ENCODE peak calls at places on chromosome 1, in five cellular contexts. U is IMR-90, H is neuronal stem cell, R is mesenchymal stem cell, A is trophoblast cell. V is an unnamed sample.

GRCh38 chr1:212108981-212109380 is 73.4 kb downstream of the DTL start:
- DNase-seq in U (no peak), H (no peak), R (no peak), A (no peak), V (no peak)

GRCh38 chr1:183310753-183311465 is 107.3 kb downstream of the NMNAT2 start:
- DNase-seq in U (no peak), H (no peak), R (peak), A (peak), V (no peak)

GRCh38 chr1:33338495-33339211 is 17.8 kb upstream of the A3GALT2 start:
- DNase-seq in U (peak), H (no peak), R (peak), A (peak), V (no peak)

GRCh38 chr1:179101566-179101965 is 19.7 kb downstream of the TOR3A start:
- DNase-seq in U (no peak), H (no peak), R (no peak), A (no peak), V (no peak)

GRCh38 chr1:5477716-5478115 is 514.5 kb downstream of the NPHP4 start:
- DNase-seq in U (no peak), H (no peak), R (no peak), A (no peak), V (no peak)

GRCh38 chr1:9700340-9700739 is 48.8 kb downstream of the PIK3CD start:
- DNase-seq in U (peak), H (no peak), R (peak), A (peak), V (no peak)

GRCh38 chr1:4796161-4796998 is 142.0 kb downstream of the AJAP1 start:
- DNase-seq in U (no peak), H (no peak), R (no peak), A (no peak), V (no peak)

GRCh38 chr1:11918779-11919519 is 7.3 kb downstream of the KIAA2013 start:
- DNase-seq in U (peak), H (no peak), R (peak), A (peak), V (no peak)

GRCh38 chr1:232183802-232184201 is 446.1 kb downstream of the SIPA1L2 start:
- DNase-seq in U (no peak), H (no peak), R (no peak), A (no peak), V (no peak)

GRCh38 chr1:26693557-26694184 is 2.1 kb upstream of the ARID1A start:
- DNase-seq in U (no peak), H (peak), R (peak), A (no peak), V (no peak)

GRCh38 chr1:218312509-218312908 is 27.4 kb downstream of the RRP15 start:
- DNase-seq in U (peak), H (no peak), R (no peak), A (no peak), V (no peak)

GRCh38 chr1:62613890-62614289 is 16.6 kb downstream of the ANGPTL3 start:
- DNase-seq in U (peak), H (no peak), R (no peak), A (peak), V (no peak)

GRCh38 chr1:8844421-8845063 is 27.1 kb upstream of the RERE start:
- DNase-seq in U (no peak), H (no peak), R (peak), A (no peak), V (no peak)

GRCh38 chr1:41856361-41857285 is 62.1 kb downstream of the HIVEP3 start:
- DNase-seq in U (no peak), H (no peak), R (no peak), A (peak), V (no peak)

GRCh38 chr1:160541622-160542302 is 18.7 kb upstream of the SLAMF6 start:
- DNase-seq in U (no peak), H (no peak), R (peak), A (no peak), V (no peak)
- H3K4ac ChIP-seq in U (no peak), H (no peak), R (no peak), A (no peak), V (no peak)

GRCh38 chr1:200333329-200333728 is 76.5 kb downstream of the ZNF281 start:
- DNase-seq in U (no peak), H (no peak), R (no peak), A (no peak), V (no peak)

GRCh38 chr1:200329208-200329882 is 80.5 kb downstream of the ZNF281 start:
- DNase-seq in U (no peak), H (no peak), R (no peak), A (no peak), V (no peak)

GRCh38 chr1:200334661-200335256 is 75.1 kb downstream of the ZNF281 start:
- DNase-seq in U (no peak), H (no peak), R (no peak), A (peak), V (no peak)

GRCh38 chr1:200330770-200331428 is 78.9 kb downstream of the ZNF281 start:
- DNase-seq in U (no peak), H (peak), R (no peak), A (peak), V (no peak)

DNA sequence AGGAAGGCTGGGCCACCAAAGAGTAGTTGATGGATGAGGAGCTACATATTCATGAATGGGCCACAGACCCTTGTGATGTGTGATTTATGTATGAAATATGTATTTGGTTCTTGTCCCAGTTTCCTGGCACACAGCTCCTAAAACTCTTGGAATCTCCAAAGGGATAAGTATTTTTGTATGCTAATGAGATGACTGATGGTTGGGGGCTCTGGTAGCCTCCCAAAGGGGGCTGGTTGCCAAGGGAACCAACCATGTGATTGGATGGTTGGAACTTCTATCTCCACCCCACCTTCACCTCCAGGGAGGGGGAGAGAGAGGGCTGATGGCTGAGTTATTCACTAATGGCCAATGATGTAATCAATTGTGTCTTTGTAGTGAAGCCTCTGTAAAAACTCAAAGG is 77.1 kb downstream of the ZNF281 start:
- DNase-seq in U (peak), H (no peak), R (no peak), A (no peak), V (no peak)
- H4K91ac ChIP-seq in U (peak), H (no peak), R (no peak), A (no peak), V (no peak)

GRCh38 chr1:67686272-67687197 is 1.5 kb downstream of the GADD45A start:
- DNase-seq in U (peak), H (peak), R (peak), A (peak), V (peak)
- H3K4ac ChIP-seq in U (peak), H (no peak), R (peak), A (peak), V (no peak)

GRCh38 chr1:59061876-59062275 is 235.0 kb upstream of the FGGY start:
- DNase-seq in U (peak), H (no peak), R (peak), A (peak), V (no peak)

GRCh38 chr1:59066231-59066630 is 230.7 kb upstream of the FGGY start:
- DNase-seq in U (no peak), H (no peak), R (no peak), A (no peak), V (no peak)

GRCh38 chr1:59063501-59063900 is 233.4 kb upstream of the FGGY start:
- DNase-seq in U (no peak), H (peak), R (no peak), A (no peak), V (no peak)

GRCh38 chr1:59062743-59063142 is 234.2 kb upstream of the FGGY start:
- DNase-seq in U (peak), H (no peak), R (peak), A (peak), V (no peak)

GRCh38 chr1:59064592-59064991 is 232.3 kb upstream of the FGGY start:
- DNase-seq in U (no peak), H (no peak), R (no peak), A (no peak), V (no peak)
- H4K91ac ChIP-seq in U (no peak), H (no peak), R (no peak), A (no peak), V (no peak)

DNA sequence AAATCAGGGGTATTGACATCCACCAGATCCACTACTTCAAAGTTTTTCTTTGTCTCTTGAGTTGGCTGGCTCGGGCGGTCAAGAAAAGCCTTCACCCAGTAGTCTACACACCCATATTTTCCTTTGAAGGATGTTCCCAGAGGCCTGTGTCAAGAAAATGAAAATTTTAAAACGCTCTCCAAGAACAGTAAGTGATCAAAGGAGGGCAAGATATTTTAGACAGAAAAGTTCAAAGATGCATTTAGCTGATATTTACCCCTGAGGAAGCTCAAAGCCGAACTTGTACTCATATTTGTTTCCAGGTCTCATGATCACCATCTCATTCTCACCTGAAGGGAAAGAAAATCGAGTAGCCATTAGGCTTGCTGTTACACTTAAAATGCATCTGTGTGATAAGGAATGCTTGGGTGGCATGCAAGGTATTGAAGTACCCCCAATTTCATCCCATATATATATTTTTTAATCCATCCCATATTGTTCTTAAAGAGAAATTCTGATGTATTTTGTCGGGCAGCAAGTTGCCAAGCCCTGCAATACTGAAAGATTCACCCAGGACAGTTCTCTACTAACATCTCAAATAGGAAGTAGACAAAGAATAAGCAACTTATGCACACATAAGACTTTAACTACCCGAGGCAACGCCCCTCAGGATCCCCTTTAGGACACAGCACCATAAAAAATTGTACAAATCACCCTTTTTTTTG is 1.1 kb downstream of the TXNIP start:
- DNase-seq in U (no peak), H (no peak), R (no peak), A (no peak), V (no peak)
- H3K4ac ChIP-seq in U (no peak), H (no peak), R (no peak), A (no peak), V (no peak)

GRCh38 chr1:169486281-169486904 is 649 bp upstream of the SLC19A2 start:
- DNase-seq in U (peak), H (no peak), R (peak), A (peak), V (no peak)
- H4K91ac ChIP-seq in U (peak), H (no peak), R (no peak), A (peak), V (no peak)

DNA sequence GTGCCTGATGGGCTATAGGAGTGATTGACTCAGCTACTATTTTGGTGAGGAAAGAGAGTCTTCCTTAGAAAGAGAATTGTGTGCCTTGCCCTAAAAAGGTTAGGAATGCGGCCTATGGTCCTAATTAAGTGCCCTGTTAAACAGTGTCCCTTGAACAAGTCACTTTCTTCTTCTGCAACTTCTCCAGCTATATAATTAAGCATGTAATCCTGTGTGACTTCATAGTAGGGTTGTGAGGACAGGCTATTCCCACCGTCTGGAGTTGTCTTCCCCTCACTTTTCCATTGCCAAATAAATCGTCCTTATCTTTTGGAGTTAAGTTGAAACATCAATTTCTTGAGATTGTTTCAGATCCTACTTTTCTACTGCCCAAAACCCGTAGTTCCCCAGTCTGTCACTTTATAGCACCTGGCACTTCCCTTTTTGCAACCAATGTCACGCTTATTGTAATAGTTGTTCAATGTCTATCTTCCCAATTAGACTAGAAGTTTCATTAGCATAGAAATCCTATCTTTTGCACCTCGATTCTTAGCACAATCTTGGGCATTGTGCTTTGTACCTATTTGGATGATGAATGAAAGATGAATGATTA is 27.6 kb upstream of the SLC16A1 start:
- DNase-seq in U (no peak), H (no peak), R (no peak), A (no peak), V (no peak)
- H3K4ac ChIP-seq in U (no peak), H (no peak), R (no peak), A (no peak), V (no peak)

DNA sequence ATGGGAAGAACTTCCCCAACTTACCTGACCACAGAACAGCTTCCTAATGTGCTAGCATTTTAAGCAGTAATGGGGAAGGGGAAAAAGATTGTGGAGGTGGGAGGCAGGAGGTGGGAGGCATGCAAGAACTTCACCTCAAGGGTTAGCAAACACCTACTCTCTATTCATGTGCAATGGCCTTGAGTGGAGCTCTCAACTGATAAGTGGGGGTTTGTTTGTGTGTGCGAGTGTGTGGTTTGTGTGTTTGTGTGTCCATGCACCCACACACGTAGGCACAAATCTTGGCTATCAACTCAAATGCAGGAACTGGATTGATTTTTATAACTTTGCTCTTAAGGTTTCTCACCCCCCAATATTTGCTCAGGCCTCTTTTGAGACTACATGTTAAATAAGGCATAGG is 78.6 kb downstream of the SYT6 start:
- DNase-seq in U (no peak), H (no peak), R (no peak), A (no peak), V (no peak)
- H4K91ac ChIP-seq in U (no peak), H (no peak), R (no peak), A (no peak), V (no peak)

V was measured in H9.